ENCODE peak calls at places on chromosome 1, in five cellular contexts. V is A549, W is H1, G is K562, U is HepG2. T is an unnamed sample.

GRCh38 chr1:172885976-172886375 is 164.8 kb downstream of the TNFSF18 start:
- DNase-seq in G (no peak), U (no peak), V (no peak), W (no peak), T (no peak)

GRCh38 chr1:94514095-94514727 is 27.3 kb downstream of the F3 start:
- DNase-seq in U (peak), V (peak), G (no peak), W (no peak), T (peak)

GRCh38 chr1:231423648-231424047 is 1.6 kb upstream of the EGLN1 start:
- DNase-seq in U (peak), G (no peak), W (no peak), V (no peak), T (no peak)

GRCh38 chr1:51729824-51730284 is 113.0 kb downstream of the OSBPL9 start:
- DNase-seq in U (no peak), V (peak), W (no peak), G (no peak), T (peak)

GRCh38 chr1:166819982-166820381 is 19.3 kb upstream of the POGK start:
- DNase-seq in G (no peak), U (no peak), V (no peak), W (no peak), T (no peak)

GRCh38 chr1:239954836-239955235 is 136.8 kb upstream of the FMN2 start:
- DNase-seq in G (no peak), W (no peak), U (no peak), V (no peak), T (no peak)

GRCh38 chr1:225766967-225767413 is 10.6 kb upstream of the SRP9 start:
- DNase-seq in W (no peak), U (peak), G (peak), V (no peak), T (no peak)

GRCh38 chr1:101257500-101258325 is 20.9 kb downstream of the S1PR1 start:
- DNase-seq in W (no peak), V (no peak), G (peak), U (peak), T (peak)

GRCh38 chr1:205214756-205215155 is 3.3 kb upstream of the DSTYK start:
- DNase-seq in V (no peak), W (no peak), U (no peak), G (no peak), T (peak)

GRCh38 chr1:85611390-85611789 is 30.8 kb downstream of the CCN1 start:
- DNase-seq in W (no peak), G (no peak), V (no peak), U (no peak), T (no peak)

GRCh38 chr1:170670751-170671628 is 7.1 kb downstream of the PRRX1 start:
- DNase-seq in U (no peak), V (no peak), W (no peak), G (peak), T (no peak)

GRCh38 chr1:229437443-229437842 is 3.5 kb upstream of the ACTA1 start:
- DNase-seq in V (no peak), U (no peak), G (no peak), W (no peak), T (no peak)

GRCh38 chr1:54237656-54238055 is 37.7 kb downstream of the MRPL37 start:
- DNase-seq in U (no peak), G (no peak), V (no peak), W (no peak), T (no peak)

GRCh38 chr1:210344706-210345105 is 16.0 kb downstream of the HHAT start:
- DNase-seq in W (no peak), U (no peak), V (no peak), G (no peak), T (peak)

GRCh38 chr1:232029297-232029696 is 402.7 kb downstream of the DISC1 start:
- DNase-seq in V (no peak), G (no peak), W (no peak), U (no peak), T (no peak)

DNA sequence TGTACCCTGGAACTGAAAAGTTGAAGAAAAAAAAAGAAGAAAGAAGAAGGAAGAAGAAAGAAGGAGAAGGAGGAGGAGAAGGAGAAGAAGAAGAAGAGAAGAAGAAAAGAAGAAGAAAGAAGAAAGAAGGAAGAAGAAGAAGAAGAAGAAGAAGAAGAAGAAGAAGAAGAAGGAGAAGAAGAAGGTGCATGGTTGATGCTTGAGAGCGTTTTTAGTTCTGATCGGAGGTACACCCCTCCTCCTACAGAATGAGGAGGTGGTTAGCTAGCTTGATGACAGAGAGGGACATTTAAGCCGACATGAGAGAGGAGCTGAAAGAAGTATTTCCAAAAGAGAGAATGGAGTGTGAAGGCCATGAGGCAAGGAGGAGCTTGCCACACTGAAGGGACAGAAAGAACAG is 5.6 kb upstream of the ZNF362 start:
- DNase-seq in V (no peak), G (no peak), U (no peak), W (no peak), T (no peak)
- TF ChIP-seq CTCF in V (no peak), G (no peak), U (no peak), W (no peak), T (no peak)

DNA sequence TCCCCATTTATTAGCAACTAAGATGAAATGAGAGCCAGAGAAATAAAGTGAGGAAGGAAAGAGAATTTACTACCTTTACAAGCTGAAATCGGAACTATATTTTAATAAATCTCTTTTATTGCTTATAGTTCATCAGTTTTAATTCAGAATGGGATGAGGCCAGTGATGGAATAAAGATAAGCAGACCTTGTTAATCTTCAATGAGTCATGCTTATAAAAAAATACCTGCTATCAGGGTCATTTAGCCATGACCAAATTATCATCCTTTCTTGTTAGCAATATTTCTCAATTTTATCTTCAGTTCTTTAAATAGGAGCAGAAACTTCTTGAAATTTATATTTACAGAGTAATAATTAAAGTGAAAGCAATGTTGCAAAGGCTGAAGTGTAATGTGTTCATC is 26.1 kb downstream of the RGS4 start:
- DNase-seq in W (no peak), G (no peak), U (no peak), V (no peak), T (no peak)
- H3K4me3 ChIP-seq in W (no peak), G (no peak), U (no peak), V (no peak), T (no peak)

GRCh38 chr1:212783976-212784375 is 7.6 kb downstream of the NSL1 start:
- DNase-seq in G (no peak), U (no peak), V (no peak), W (no peak), T (no peak)

GRCh38 chr1:212785871-212786270 is 5.7 kb downstream of the NSL1 start:
- DNase-seq in V (no peak), W (no peak), G (no peak), U (no peak), T (no peak)

GRCh38 chr1:212780759-212781158 is 10.8 kb downstream of the NSL1 start:
- DNase-seq in U (no peak), G (no peak), W (no peak), V (no peak), T (no peak)

GRCh38 chr1:212781225-212781624 is 10.4 kb downstream of the NSL1 start:
- DNase-seq in V (no peak), G (no peak), U (no peak), W (no peak), T (no peak)

GRCh38 chr1:212782422-212783154 is 9.0 kb downstream of the NSL1 start:
- DNase-seq in U (peak), G (no peak), V (no peak), W (no peak), T (peak)
- TF ChIP-seq MAX in U (no peak), G (no peak), V (no peak), W (no peak), T (no peak)

GRCh38 chr1:57976218-57976617 is 552.4 kb upstream of the DAB1 start:
- DNase-seq in G (no peak), W (no peak), U (no peak), V (no peak), T (no peak)
- TF ChIP-seq CTCF in G (no peak), W (no peak), U (no peak), V (no peak), T (no peak)

GRCh38 chr1:59986736-59987310 is 60.2 kb upstream of the CYP2J2 start:
- DNase-seq in V (no peak), G (no peak), U (no peak), W (no peak), T (no peak)

GRCh38 chr1:59994302-59995198 is 68.0 kb upstream of the CYP2J2 start:
- DNase-seq in W (no peak), G (no peak), U (no peak), V (no peak), T (no peak)

GRCh38 chr1:59990470-59990869 is 63.9 kb upstream of the CYP2J2 start:
- DNase-seq in W (no peak), V (no peak), U (no peak), G (peak), T (no peak)

GRCh38 chr1:59997479-59997878 is 70.9 kb upstream of the CYP2J2 start:
- DNase-seq in U (no peak), G (no peak), V (no peak), W (no peak), T (no peak)

DNA sequence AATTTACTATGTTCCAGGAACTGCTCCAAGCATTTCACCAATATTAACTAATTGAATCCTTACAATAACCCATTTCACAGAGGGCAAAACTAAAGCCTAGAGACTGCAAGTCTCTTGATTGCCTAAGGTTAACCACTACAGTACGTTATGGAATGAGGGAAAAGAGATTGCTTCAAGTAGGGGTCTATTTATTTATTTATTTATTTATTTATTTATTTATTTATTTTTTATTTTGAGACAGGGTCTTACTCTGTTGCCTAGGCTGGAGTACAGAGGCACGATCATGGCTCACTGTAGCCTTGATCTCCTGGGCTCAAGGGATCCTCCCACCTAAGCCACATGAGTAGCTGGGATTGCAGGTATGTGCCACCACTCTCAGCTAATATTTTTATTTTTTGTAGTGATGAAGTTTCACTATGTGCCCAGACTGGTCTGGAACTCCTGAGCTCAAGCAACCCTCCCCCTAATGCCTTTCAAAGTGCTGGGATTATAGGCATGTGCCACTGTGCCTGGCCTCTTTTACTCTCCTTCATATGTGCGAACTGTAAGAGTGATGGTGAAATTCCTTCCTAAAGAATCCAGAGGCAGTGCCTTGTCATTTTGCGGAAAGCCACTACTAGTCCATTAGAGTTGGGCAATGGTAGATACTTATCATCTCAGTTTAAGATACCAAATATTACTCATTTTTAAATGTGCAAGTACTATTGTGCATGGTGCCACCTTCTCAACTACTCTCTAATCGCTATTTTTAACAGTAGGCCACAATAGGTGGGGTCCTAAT is 65.7 kb upstream of the CYP2J2 start:
- DNase-seq in V (no peak), W (no peak), U (no peak), G (no peak), T (no peak)
- H3K4me3 ChIP-seq in V (no peak), W (no peak), U (no peak), G (no peak), T (no peak)

T was measured in NB4.